ENCODE peak calls at places on chromosome 18, in nine cellular contexts. P is stimulated activated CD4-positive, alpha-beta T cell treated with anti-CD3 and anti-CD28 coated beads, Interleukin-15, amount 100 ng/mL, for 48 hours; G is fibroblast of mammary gland; X is OCI-M1; R is adrenal gland; B is neural progenitor cell; Z is HCEC 1CT; V is astrocyte of the spinal cord; D is activated naive CD8-positive, alpha-beta T cell treated with anti-CD3 and anti-CD28 coated beads, Interleukin-2, amount 50 U/mL, for 24 hours. I is an unnamed sample.

GRCh38 chr18:36331541-36331971 is 34.0 kb downstream of the FHOD3 start:
- DNase-seq in V (no peak), P (no peak), G (no peak), R (no peak), D (no peak), Z (no peak), X (no peak), B (no peak), I (no peak)

GRCh38 chr18:32920796-32921787 is 148.3 kb upstream of the KLHL14 start:
- DNase-seq in R (peak), B (no peak), G (peak), X (peak), Z (peak), P (no peak), D (no peak), V (peak), I (no peak)

GRCh38 chr18:36315736-36316135 is 18.2 kb downstream of the FHOD3 start:
- DNase-seq in G (peak), B (peak), Z (peak), R (peak), V (peak), X (no peak), D (no peak), P (no peak), I (peak)

GRCh38 chr18:75128051-75128605 is 80.8 kb downstream of the PTGR3 start:
- DNase-seq in V (no peak), P (no peak), R (no peak), G (no peak), D (no peak), Z (no peak), X (no peak), B (no peak), I (no peak)

GRCh38 chr18:56162871-56163270 is 475.5 kb downstream of the TXNL1 start:
- DNase-seq in X (no peak), D (no peak), R (no peak), V (no peak), P (no peak), G (peak), B (no peak), Z (no peak), I (no peak)

GRCh38 chr18:80115035-80115434 is 6.0 kb downstream of the ADNP2 start:
- DNase-seq in D (no peak), Z (no peak), B (no peak), X (no peak), G (no peak), P (no peak), R (no peak), V (no peak), I (no peak)

GRCh38 chr18:12774982-12775381 is 72.1 kb downstream of the PSMG2 start:
- DNase-seq in P (no peak), Z (no peak), D (peak), G (no peak), X (no peak), B (no peak), R (no peak), V (no peak), I (no peak)

GRCh38 chr18:48565105-48565504 is 26.3 kb downstream of the CTIF start:
- DNase-seq in D (no peak), Z (no peak), X (no peak), B (no peak), V (no peak), P (no peak), R (no peak), G (no peak), I (no peak)

GRCh38 chr18:26574958-26575864 is 26.9 kb upstream of the KCTD1 start:
- DNase-seq in B (peak), V (peak), X (peak), G (peak), D (peak), Z (peak), P (no peak), R (peak), I (peak)

GRCh38 chr18:10912790-10913560 is 236.4 kb downstream of the PIEZO2 start:
- DNase-seq in B (no peak), X (no peak), D (no peak), G (peak), P (no peak), Z (no peak), R (no peak), V (peak), I (no peak)

GRCh38 chr18:55510809-55511208 is 77.2 kb downstream of the TCF4 start:
- DNase-seq in P (no peak), V (peak), Z (peak), D (no peak), B (no peak), G (peak), X (peak), R (peak), I (no peak)

GRCh38 chr18:22348521-22349316 is 69.0 kb downstream of the CTAGE1 start:
- DNase-seq in X (no peak), V (peak), G (no peak), Z (peak), P (no peak), D (no peak), B (peak), R (peak), I (peak)

GRCh38 chr18:45521777-45522176 is 93.5 kb upstream of the SLC14A2 start:
- DNase-seq in D (no peak), V (peak), B (no peak), R (peak), P (no peak), Z (peak), G (peak), X (no peak), I (no peak)

GRCh38 chr18:53380063-53380639 is 844.3 kb downstream of the MBD2 start:
- DNase-seq in P (no peak), X (peak), R (no peak), Z (peak), D (no peak), G (peak), B (peak), V (peak), I (no peak)

GRCh38 chr18:74040459-74041332 is 106.9 kb downstream of the FBXO15 start:
- DNase-seq in B (peak), Z (no peak), X (peak), R (peak), D (peak), P (peak), G (peak), V (no peak), I (peak)

I was measured in H9.